ENCODE peak calls at places on chromosomes 4 and X, in ten cellular contexts. One of them, this sample, is unnamed. For H3K4me1 and H3K9me3, the result is how much of the 10 kb centered on the place peaks cover.

GRCh38 chrX:133880032-133880443 is 105.4 kb downstream of the GPC3 start:
- DNase-seq in neural progenitor cell: no peak
- DNase-seq in adrenal gland: no peak
- DNase-seq in psoas muscle: no peak
- DNase-seq in H9: no peak
- DNase-seq in fibroblast of lung: no peak
- DNase-seq in cardiac muscle cell: no peak
- DNase-seq in left ventricle myocardium inferior: no peak
- DNase-seq in IMR-90: no peak
- DNase-seq in CD8-positive, alpha-beta T cell: no peak
- DNase-seq in this sample: no peak

GRCh38 chr4:8132947-8133705 is 25.5 kb downstream of the ABLIM2 start:
- DNase-seq in neural progenitor cell: no peak
- DNase-seq in adrenal gland: no peak
- DNase-seq in psoas muscle: peak
- DNase-seq in H9: no peak
- DNase-seq in fibroblast of lung: peak
- DNase-seq in cardiac muscle cell: no peak
- DNase-seq in left ventricle myocardium inferior: no peak
- DNase-seq in IMR-90: no peak
- DNase-seq in CD8-positive, alpha-beta T cell: no peak
- DNase-seq in this sample: no peak

GRCh38 chr4:78265006-78265405 is 207.9 kb downstream of the FRAS1 start:
- DNase-seq in neural progenitor cell: no peak
- DNase-seq in adrenal gland: no peak
- DNase-seq in psoas muscle: no peak
- DNase-seq in H9: no peak
- DNase-seq in fibroblast of lung: no peak
- DNase-seq in cardiac muscle cell: no peak
- DNase-seq in left ventricle myocardium inferior: no peak
- DNase-seq in IMR-90: no peak
- DNase-seq in CD8-positive, alpha-beta T cell: no peak
- DNase-seq in this sample: no peak

GRCh38 chr4:124631760-124632159 is 80.8 kb downstream of the ANKRD50 start:
- DNase-seq in neural progenitor cell: no peak
- DNase-seq in adrenal gland: peak
- DNase-seq in psoas muscle: no peak
- DNase-seq in H9: no peak
- DNase-seq in fibroblast of lung: peak
- DNase-seq in cardiac muscle cell: no peak
- DNase-seq in left ventricle myocardium inferior: no peak
- DNase-seq in IMR-90: peak
- DNase-seq in CD8-positive, alpha-beta T cell: no peak
- DNase-seq in this sample: no peak

GRCh38 chrX:133434197-133434820 is 19.0 kb upstream of the GPC4 start:
- DNase-seq in neural progenitor cell: no peak
- DNase-seq in adrenal gland: no peak
- DNase-seq in psoas muscle: no peak
- DNase-seq in H9: no peak
- DNase-seq in fibroblast of lung: no peak
- DNase-seq in cardiac muscle cell: no peak
- DNase-seq in left ventricle myocardium inferior: no peak
- DNase-seq in IMR-90: no peak
- DNase-seq in CD8-positive, alpha-beta T cell: no peak
- DNase-seq in this sample: no peak

GRCh38 chr4:37793562-37793961 is 32.9 kb upstream of the PGM2 start:
- DNase-seq in neural progenitor cell: peak
- DNase-seq in adrenal gland: no peak
- DNase-seq in psoas muscle: no peak
- DNase-seq in H9: no peak
- DNase-seq in fibroblast of lung: peak
- DNase-seq in cardiac muscle cell: peak
- DNase-seq in left ventricle myocardium inferior: no peak
- DNase-seq in IMR-90: peak
- DNase-seq in CD8-positive, alpha-beta T cell: peak
- DNase-seq in this sample: peak

GRCh38 chrX:39855748-39856129 is 242.0 kb downstream of the BCOR start:
- DNase-seq in neural progenitor cell: no peak
- DNase-seq in adrenal gland: no peak
- DNase-seq in psoas muscle: no peak
- DNase-seq in H9: peak
- DNase-seq in fibroblast of lung: peak
- DNase-seq in cardiac muscle cell: no peak
- DNase-seq in left ventricle myocardium inferior: no peak
- DNase-seq in IMR-90: peak
- DNase-seq in CD8-positive, alpha-beta T cell: peak
- DNase-seq in this sample: peak

GRCh38 chrX:13007519-13008188 is 32.7 kb downstream of the TMSB4X start:
- DNase-seq in neural progenitor cell: no peak
- DNase-seq in adrenal gland: no peak
- DNase-seq in psoas muscle: no peak
- DNase-seq in H9: no peak
- DNase-seq in fibroblast of lung: peak
- DNase-seq in cardiac muscle cell: no peak
- DNase-seq in left ventricle myocardium inferior: no peak
- DNase-seq in IMR-90: peak
- DNase-seq in CD8-positive, alpha-beta T cell: no peak
- DNase-seq in this sample: no peak

GRCh38 chr4:108336076-108336475 is 167.3 kb upstream of the LEF1 start:
- DNase-seq in neural progenitor cell: no peak
- DNase-seq in adrenal gland: no peak
- DNase-seq in psoas muscle: no peak
- DNase-seq in H9: no peak
- DNase-seq in fibroblast of lung: no peak
- DNase-seq in cardiac muscle cell: no peak
- DNase-seq in left ventricle myocardium inferior: no peak
- DNase-seq in IMR-90: no peak
- DNase-seq in CD8-positive, alpha-beta T cell: no peak
- DNase-seq in this sample: no peak

GRCh38 chr4:3414421-3415279 is 27.1 kb upstream of the HGFAC start:
- DNase-seq in neural progenitor cell: no peak
- DNase-seq in adrenal gland: no peak
- DNase-seq in psoas muscle: peak
- DNase-seq in H9: peak
- DNase-seq in fibroblast of lung: no peak
- DNase-seq in cardiac muscle cell: no peak
- DNase-seq in left ventricle myocardium inferior: no peak
- DNase-seq in IMR-90: no peak
- DNase-seq in CD8-positive, alpha-beta T cell: no peak
- DNase-seq in this sample: no peak

GRCh38 chr4:113069212-113069892 is 19.9 kb downstream of the ANK2 start:
- DNase-seq in neural progenitor cell: no peak
- DNase-seq in adrenal gland: peak
- DNase-seq in psoas muscle: no peak
- DNase-seq in H9: no peak
- DNase-seq in fibroblast of lung: peak
- DNase-seq in cardiac muscle cell: no peak
- DNase-seq in left ventricle myocardium inferior: no peak
- DNase-seq in IMR-90: no peak
- DNase-seq in CD8-positive, alpha-beta T cell: no peak
- DNase-seq in this sample: no peak

GRCh38 chrX:65745992-65746391 is 78.5 kb downstream of the MSN start:
- DNase-seq in neural progenitor cell: no peak
- DNase-seq in adrenal gland: no peak
- DNase-seq in psoas muscle: no peak
- DNase-seq in H9: no peak
- DNase-seq in fibroblast of lung: peak
- DNase-seq in cardiac muscle cell: no peak
- DNase-seq in left ventricle myocardium inferior: no peak
- DNase-seq in IMR-90: no peak
- DNase-seq in CD8-positive, alpha-beta T cell: no peak
- DNase-seq in this sample: no peak
- TF ChIP-seq CTCF in neural progenitor cell: peak
- TF ChIP-seq CTCF in adrenal gland: no peak
- TF ChIP-seq CTCF in psoas muscle: no peak
- TF ChIP-seq CTCF in H9: peak
- TF ChIP-seq CTCF in fibroblast of lung: no peak
- TF ChIP-seq CTCF in cardiac muscle cell: peak
- TF ChIP-seq CTCF in left ventricle myocardium inferior: no peak
- TF ChIP-seq CTCF in IMR-90: peak
- TF ChIP-seq CTCF in CD8-positive, alpha-beta T cell: no peak
- TF ChIP-seq CTCF in this sample: no peak

DNA sequence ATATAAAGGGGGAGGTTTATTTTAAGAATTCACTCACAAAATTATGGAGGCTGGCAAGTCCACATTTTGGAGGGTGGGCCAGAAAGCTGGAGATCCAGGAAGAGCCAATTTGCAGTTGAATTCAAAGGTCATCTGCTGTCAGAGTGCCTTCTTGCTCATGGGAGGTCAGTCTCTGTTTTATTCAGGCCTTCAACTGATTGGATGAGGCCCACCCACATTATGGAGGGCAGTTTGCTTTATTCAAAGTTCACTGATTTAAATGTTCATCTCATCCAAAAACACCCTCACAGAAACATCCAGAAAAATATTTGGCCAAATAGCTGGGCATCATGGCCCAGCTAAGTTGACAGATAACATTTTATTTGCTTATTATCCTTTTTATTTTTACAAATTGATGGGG is 59.5 kb downstream of the SEPSECS start:
- DNase-seq in neural progenitor cell: no peak
- DNase-seq in adrenal gland: no peak
- DNase-seq in psoas muscle: no peak
- DNase-seq in H9: no peak
- DNase-seq in fibroblast of lung: no peak
- DNase-seq in cardiac muscle cell: no peak
- DNase-seq in left ventricle myocardium inferior: no peak
- DNase-seq in IMR-90: no peak
- DNase-seq in CD8-positive, alpha-beta T cell: no peak
- DNase-seq in this sample: no peak
- H3K4me1 ChIP-seq in neural progenitor cell: under half
- H3K4me1 ChIP-seq in adrenal gland: under half
- H3K4me1 ChIP-seq in psoas muscle: under half
- H3K4me1 ChIP-seq in H9: under half
- H3K4me1 ChIP-seq in fibroblast of lung: under half
- H3K4me1 ChIP-seq in cardiac muscle cell: under half
- H3K4me1 ChIP-seq in left ventricle myocardium inferior: under half
- H3K4me1 ChIP-seq in IMR-90: under half
- H3K4me1 ChIP-seq in CD8-positive, alpha-beta T cell: under half
- H3K4me1 ChIP-seq in this sample: under half

GRCh38 chrX:131703646-131704045 is 159.8 kb downstream of the OR13H1 start:
- DNase-seq in neural progenitor cell: no peak
- DNase-seq in adrenal gland: no peak
- DNase-seq in psoas muscle: no peak
- DNase-seq in H9: no peak
- DNase-seq in fibroblast of lung: no peak
- DNase-seq in cardiac muscle cell: no peak
- DNase-seq in left ventricle myocardium inferior: no peak
- DNase-seq in IMR-90: no peak
- DNase-seq in CD8-positive, alpha-beta T cell: no peak
- DNase-seq in this sample: no peak
- H3K9me3 ChIP-seq in neural progenitor cell: under half
- H3K9me3 ChIP-seq in adrenal gland: under half
- H3K9me3 ChIP-seq in psoas muscle: under half
- H3K9me3 ChIP-seq in H9: under half
- H3K9me3 ChIP-seq in fibroblast of lung: under half
- H3K9me3 ChIP-seq in cardiac muscle cell: under half
- H3K9me3 ChIP-seq in left ventricle myocardium inferior: under half
- H3K9me3 ChIP-seq in IMR-90: under half
- H3K9me3 ChIP-seq in CD8-positive, alpha-beta T cell: under half
- H3K9me3 ChIP-seq in this sample: under half

GRCh38 chr4:161252520-161253141 is 911.2 kb downstream of the FSTL5 start:
- DNase-seq in neural progenitor cell: no peak
- DNase-seq in adrenal gland: no peak
- DNase-seq in psoas muscle: no peak
- DNase-seq in H9: no peak
- DNase-seq in fibroblast of lung: peak
- DNase-seq in cardiac muscle cell: peak
- DNase-seq in left ventricle myocardium inferior: no peak
- DNase-seq in IMR-90: peak
- DNase-seq in CD8-positive, alpha-beta T cell: no peak
- DNase-seq in this sample: no peak

GRCh38 chr4:161256172-161256571 is 907.6 kb downstream of the FSTL5 start:
- DNase-seq in neural progenitor cell: peak
- DNase-seq in adrenal gland: no peak
- DNase-seq in psoas muscle: no peak
- DNase-seq in H9: no peak
- DNase-seq in fibroblast of lung: peak
- DNase-seq in cardiac muscle cell: no peak
- DNase-seq in left ventricle myocardium inferior: no peak
- DNase-seq in IMR-90: no peak
- DNase-seq in CD8-positive, alpha-beta T cell: no peak
- DNase-seq in this sample: no peak

GRCh38 chr4:161249779-161250440 is 913.9 kb downstream of the FSTL5 start:
- DNase-seq in neural progenitor cell: no peak
- DNase-seq in adrenal gland: no peak
- DNase-seq in psoas muscle: no peak
- DNase-seq in H9: no peak
- DNase-seq in fibroblast of lung: no peak
- DNase-seq in cardiac muscle cell: no peak
- DNase-seq in left ventricle myocardium inferior: no peak
- DNase-seq in IMR-90: no peak
- DNase-seq in CD8-positive, alpha-beta T cell: no peak
- DNase-seq in this sample: no peak

GRCh38 chr4:161256716-161257115 is 907.1 kb downstream of the FSTL5 start:
- DNase-seq in neural progenitor cell: peak
- DNase-seq in adrenal gland: no peak
- DNase-seq in psoas muscle: no peak
- DNase-seq in H9: no peak
- DNase-seq in fibroblast of lung: no peak
- DNase-seq in cardiac muscle cell: no peak
- DNase-seq in left ventricle myocardium inferior: no peak
- DNase-seq in IMR-90: no peak
- DNase-seq in CD8-positive, alpha-beta T cell: no peak
- DNase-seq in this sample: no peak

DNA sequence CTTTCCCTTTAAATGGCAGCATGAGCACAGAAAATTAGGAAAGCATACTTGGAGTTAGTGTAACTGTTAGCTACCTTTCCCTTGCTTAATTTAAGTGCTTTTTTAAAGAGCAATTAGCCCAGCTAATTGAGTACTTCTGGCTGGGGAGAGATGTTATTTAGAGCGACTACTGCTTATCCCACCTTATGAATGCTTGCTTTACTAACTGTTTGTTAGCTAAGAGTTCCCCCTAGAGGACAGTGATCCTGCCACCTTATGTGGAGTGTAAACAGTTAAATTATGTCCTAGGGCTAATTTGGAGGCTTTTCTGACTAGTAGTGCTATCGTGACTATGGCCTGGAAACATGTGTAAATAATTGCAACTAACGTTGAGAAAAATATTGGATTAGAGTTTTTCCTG is 909.4 kb downstream of the FSTL5 start:
- DNase-seq in neural progenitor cell: no peak
- DNase-seq in adrenal gland: no peak
- DNase-seq in psoas muscle: no peak
- DNase-seq in H9: no peak
- DNase-seq in fibroblast of lung: no peak
- DNase-seq in cardiac muscle cell: no peak
- DNase-seq in left ventricle myocardium inferior: no peak
- DNase-seq in IMR-90: no peak
- DNase-seq in CD8-positive, alpha-beta T cell: no peak
- DNase-seq in this sample: no peak
- TF ChIP-seq CTCF in neural progenitor cell: no peak
- TF ChIP-seq CTCF in adrenal gland: no peak
- TF ChIP-seq CTCF in psoas muscle: no peak
- TF ChIP-seq CTCF in H9: peak
- TF ChIP-seq CTCF in fibroblast of lung: no peak
- TF ChIP-seq CTCF in cardiac muscle cell: no peak
- TF ChIP-seq CTCF in left ventricle myocardium inferior: no peak
- TF ChIP-seq CTCF in IMR-90: no peak
- TF ChIP-seq CTCF in CD8-positive, alpha-beta T cell: no peak
- TF ChIP-seq CTCF in this sample: no peak

GRCh38 chr4:139973611-139974010 is 180.4 kb downstream of the MAML3 start:
- DNase-seq in neural progenitor cell: no peak
- DNase-seq in adrenal gland: no peak
- DNase-seq in psoas muscle: no peak
- DNase-seq in H9: no peak
- DNase-seq in fibroblast of lung: no peak
- DNase-seq in cardiac muscle cell: no peak
- DNase-seq in left ventricle myocardium inferior: no peak
- DNase-seq in IMR-90: no peak
- DNase-seq in CD8-positive, alpha-beta T cell: no peak
- DNase-seq in this sample: no peak
- H3K4me1 ChIP-seq in neural progenitor cell: under half
- H3K4me1 ChIP-seq in adrenal gland: under half
- H3K4me1 ChIP-seq in psoas muscle: under half
- H3K4me1 ChIP-seq in H9: under half
- H3K4me1 ChIP-seq in fibroblast of lung: under half
- H3K4me1 ChIP-seq in cardiac muscle cell: under half
- H3K4me1 ChIP-seq in left ventricle myocardium inferior: under half
- H3K4me1 ChIP-seq in IMR-90: under half
- H3K4me1 ChIP-seq in CD8-positive, alpha-beta T cell: under half
- H3K4me1 ChIP-seq in this sample: under half

This sample was measured in mucosa of descending colon.